ENCODE peak calls at places on chromosomes 7 and 10, in five cellular contexts. H is H1, W is HepG2, R is K562, P is GM12878. Q is an unnamed sample.

GRCh38 chr7:16479587-16479986 is 14.0 kb upstream of the SOSTDC1 start:
- DNase-seq in H (no peak), W (no peak), R (no peak), P (no peak), Q (no peak)

GRCh38 chr10:106189254-106189653 is 975.3 kb downstream of the SORCS1 start:
- DNase-seq in H (peak), W (peak), R (no peak), P (no peak), Q (peak)

GRCh38 chr7:101535333-101535732 is 93.8 kb downstream of the MYL10 start:
- DNase-seq in H (no peak), W (no peak), R (no peak), P (no peak), Q (no peak)

GRCh38 chr10:100791254-100792058 is 46.1 kb downstream of the PAX2 start:
- DNase-seq in H (no peak), W (no peak), R (no peak), P (no peak), Q (no peak)

GRCh38 chr10:106557053-106557452 is 607.5 kb downstream of the SORCS1 start:
- DNase-seq in H (no peak), W (no peak), R (no peak), P (no peak), Q (no peak)

GRCh38 chr7:3159039-3159438 is 115.4 kb upstream of the CARD11 start:
- DNase-seq in H (no peak), W (no peak), R (no peak), P (no peak), Q (no peak)

GRCh38 chr10:133143546-133143945 is 16.5 kb upstream of the KNDC1 start:
- DNase-seq in H (no peak), W (no peak), R (no peak), P (no peak), Q (no peak)

GRCh38 chr10:80289451-80290287 is at the start of gene MAT1A:
- DNase-seq in H (no peak), W (peak), R (no peak), P (no peak), Q (no peak)

GRCh38 chr10:132960071-132960472 is 17.7 kb upstream of the CFAP46 start:
- DNase-seq in H (no peak), W (no peak), R (no peak), P (no peak), Q (no peak)

GRCh38 chr10:124420254-124420653 is 1.5 kb upstream of the OAT start:
- DNase-seq in H (no peak), W (no peak), R (peak), P (no peak), Q (no peak)

GRCh38 chr10:68900427-68901105 is 549 bp upstream of the DDX50 start:
- DNase-seq in H (peak), W (no peak), R (no peak), P (peak), Q (no peak)

GRCh38 chr10:68902382-68902781 is 1.3 kb downstream of the DDX50 start:
- DNase-seq in H (no peak), W (no peak), R (no peak), P (no peak), Q (no peak)

GRCh38 chr10:68899186-68899745 is 1.8 kb upstream of the DDX50 start:
- DNase-seq in H (no peak), W (no peak), R (no peak), P (no peak), Q (no peak)

GRCh38 chr10:68897336-68897741 is 3.8 kb upstream of the DDX50 start:
- DNase-seq in H (peak), W (peak), R (peak), P (no peak), Q (peak)

GRCh38 chr10:68901106-68901927 is at the start of gene DDX50:
- DNase-seq in H (peak), W (peak), R (peak), P (peak), Q (peak)
- TF ChIP-seq CTCF in H (no peak), W (no peak), R (peak), P (no peak), Q (no peak)

DNA sequence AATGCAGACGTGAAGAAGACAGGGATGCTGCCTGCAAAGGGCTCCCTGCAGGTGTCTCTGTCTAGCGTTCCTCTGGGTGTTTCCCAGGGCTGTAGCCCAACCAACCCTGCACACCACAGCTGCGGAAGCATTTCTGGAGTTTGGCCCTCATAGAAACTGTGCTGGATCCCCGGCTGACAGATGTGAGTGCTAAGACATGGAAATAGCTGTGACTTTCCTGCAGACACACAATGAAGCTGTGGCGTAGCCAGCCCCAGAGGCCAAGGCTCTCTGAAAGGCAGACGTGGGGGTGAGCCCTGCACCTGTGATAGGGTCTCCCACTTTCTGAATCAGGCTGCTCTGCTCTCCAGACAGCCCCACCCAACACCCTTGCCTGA is 44.8 kb downstream of the ADCYAP1R1 start:
- DNase-seq in H (no peak), W (no peak), R (no peak), P (no peak), Q (no peak)
- TF ChIP-seq CREB1 in H (no peak), W (no peak), R (no peak), P (no peak), Q (no peak)

DNA sequence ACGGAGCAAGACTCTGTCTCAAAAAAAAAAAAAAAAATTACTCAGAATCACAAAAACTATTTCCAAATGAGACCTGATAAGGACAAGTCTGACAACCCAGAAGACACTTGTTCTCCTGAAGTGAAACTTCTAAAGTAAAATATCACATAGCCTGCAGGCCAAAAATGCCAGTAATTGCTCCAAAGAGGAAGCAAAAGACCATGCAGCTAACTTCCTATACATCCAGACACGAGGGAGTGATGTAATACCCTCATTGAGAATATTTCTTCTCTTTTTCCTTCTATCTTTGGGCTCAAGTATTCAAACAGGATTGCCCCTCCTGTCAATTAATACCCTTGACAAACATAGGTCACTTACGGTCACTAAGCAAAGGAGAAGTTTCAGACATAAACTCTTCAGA is 31.2 kb downstream of the ARMH3 start:
- DNase-seq in H (no peak), W (no peak), R (no peak), P (no peak), Q (no peak)
- TF ChIP-seq USF2 in H (no peak), W (no peak), R (no peak), P (no peak), Q (no peak)

GRCh38 chr10:79267449-79267848 is 79.8 kb upstream of the PPIF start:
- DNase-seq in H (no peak), W (no peak), R (no peak), P (no peak), Q (no peak)
- TF ChIP-seq CTCF in H (peak), W (no peak), R (peak), P (peak), Q (no peak)

DNA sequence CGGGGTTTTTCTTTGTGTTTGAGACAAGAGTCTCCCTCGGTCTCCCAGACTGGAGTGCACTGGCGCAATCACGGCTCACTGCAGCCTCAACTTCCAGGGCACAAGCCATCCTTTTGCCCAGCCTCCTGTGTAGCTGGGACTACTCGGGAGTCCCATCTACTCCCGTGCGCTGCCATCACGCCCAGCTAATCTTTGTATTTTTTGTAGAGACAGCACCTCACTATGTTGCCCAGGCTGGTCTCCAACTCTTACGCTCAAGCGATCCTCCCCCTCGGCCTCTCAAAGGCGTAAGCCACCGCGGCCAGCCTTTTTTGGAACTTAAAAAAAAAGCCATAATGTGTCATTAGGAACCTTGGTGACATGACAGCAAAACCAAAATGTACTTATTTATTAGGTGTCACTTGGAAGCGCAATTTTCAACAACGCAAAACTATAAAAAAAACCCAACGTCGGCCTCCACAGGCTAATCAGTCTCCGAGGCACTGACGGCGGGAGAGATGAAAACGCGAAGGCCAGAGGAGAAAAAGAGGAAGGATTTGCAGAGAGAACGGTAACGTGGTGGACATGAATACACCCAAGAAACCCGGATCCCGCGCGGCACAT is 911 bp upstream of the HNRNPH3 start:
- DNase-seq in H (no peak), W (no peak), R (no peak), P (no peak), Q (no peak)
- TF ChIP-seq CREB1 in H (no peak), W (no peak), R (no peak), P (no peak), Q (no peak)